ENCODE peak calls at places on chromosomes 11 and 22, in four cellular contexts. S, L, K and V are unnamed samples.

GRCh38 chr11:121449626-121450025 is 2.5 kb upstream of the SORL1 start:
- DNase-seq in S (no peak), L (no peak), K (no peak), V (no peak)

GRCh38 chr11:97332271-97332670 is 942.5 kb downstream of the JRKL start:
- DNase-seq in S (no peak), L (no peak), K (no peak), V (no peak)

GRCh38 chr11:121127809-121128208 is 26.8 kb downstream of the TECTA start:
- DNase-seq in S (no peak), L (no peak), K (no peak), V (no peak)

GRCh38 chr11:67400251-67400941 is 1.3 kb downstream of the PPP1CA start:
- DNase-seq in S (no peak), L (no peak), K (no peak), V (no peak)

GRCh38 chr22:23251445-23252093 is 71.3 kb downstream of the BCR start:
- DNase-seq in S (peak), L (no peak), K (no peak), V (no peak)

GRCh38 chr11:370087-370941 is 1.0 kb downstream of the B4GALNT4 start:
- DNase-seq in S (no peak), L (no peak), K (peak), V (no peak)

GRCh38 chr22:29195118-29195963 is 10.4 kb upstream of the EMID1 start:
- DNase-seq in S (no peak), L (no peak), K (no peak), V (no peak)

GRCh38 chr11:17498475-17498874 is 21.8 kb upstream of the ABCC8 start:
- DNase-seq in S (no peak), L (no peak), K (no peak), V (no peak)

GRCh38 chr22:48336339-48337060 is 1491.2 kb downstream of the BRD1 start:
- DNase-seq in S (no peak), L (no peak), K (no peak), V (no peak)

GRCh38 chr11:3169235-3169951 is 4.3 kb upstream of the OSBPL5 start:
- DNase-seq in S (peak), L (no peak), K (peak), V (no peak)

GRCh38 chr22:47842119-47842518 is 1079.7 kb downstream of the TBC1D22A start:
- DNase-seq in S (no peak), L (no peak), K (no peak), V (no peak)

GRCh38 chr22:30390974-30391691 is 3.9 kb upstream of the RNF215 start:
- DNase-seq in S (peak), L (peak), K (peak), V (peak)

GRCh38 chr11:111939836-111940604 is 2.9 kb downstream of the DIXDC1 start:
- DNase-seq in S (peak), L (peak), K (no peak), V (no peak)

GRCh38 chr11:26951849-26952515 is 41.9 kb upstream of the FIBIN start:
- DNase-seq in S (no peak), L (no peak), K (no peak), V (no peak)

GRCh38 chr11:74257934-74258553 is 53.4 kb downstream of the P4HA3 start:
- DNase-seq in S (peak), L (peak), K (no peak), V (no peak)

GRCh38 chr11:118857385-118857784 is 26.3 kb upstream of the CXCR5 start:
- DNase-seq in S (no peak), L (no peak), K (no peak), V (no peak)

GRCh38 chr11:76700177-76701100 is 29.9 kb upstream of the LRRC32 start:
- DNase-seq in S (peak), L (peak), K (no peak), V (no peak)

GRCh38 chr22:26529345-26529744 is 17.1 kb upstream of the TFIP11 start:
- DNase-seq in S (peak), L (no peak), K (no peak), V (no peak)

GRCh38 chr11:19574916-19575315 is 137.7 kb upstream of the NAV2 start:
- DNase-seq in S (no peak), L (no peak), K (no peak), V (no peak)

GRCh38 chr22:23387827-23388491 is 192.1 kb downstream of the IGLL1 start:
- DNase-seq in S (no peak), L (no peak), K (no peak), V (no peak)

GRCh38 chr11:10725114-10725906 is 25.7 kb upstream of the CTR9 start:
- DNase-seq in S (peak), L (peak), K (no peak), V (no peak)

GRCh38 chr11:113475160-113475761 is at the start of gene DRD2:
- DNase-seq in S (no peak), L (no peak), K (no peak), V (no peak)

GRCh38 chr11:92149996-92150395 is 74.6 kb upstream of the FAT3 start:
- DNase-seq in S (no peak), L (no peak), K (no peak), V (no peak)

GRCh38 chr22:45918455-45919370 is 58.2 kb downstream of the WNT7B start:
- DNase-seq in S (peak), L (peak), K (peak), V (no peak)

GRCh38 chr11:45225277-45225676 is 60.9 kb downstream of the SYT13 start:
- DNase-seq in S (no peak), L (no peak), K (no peak), V (no peak)

DNA sequence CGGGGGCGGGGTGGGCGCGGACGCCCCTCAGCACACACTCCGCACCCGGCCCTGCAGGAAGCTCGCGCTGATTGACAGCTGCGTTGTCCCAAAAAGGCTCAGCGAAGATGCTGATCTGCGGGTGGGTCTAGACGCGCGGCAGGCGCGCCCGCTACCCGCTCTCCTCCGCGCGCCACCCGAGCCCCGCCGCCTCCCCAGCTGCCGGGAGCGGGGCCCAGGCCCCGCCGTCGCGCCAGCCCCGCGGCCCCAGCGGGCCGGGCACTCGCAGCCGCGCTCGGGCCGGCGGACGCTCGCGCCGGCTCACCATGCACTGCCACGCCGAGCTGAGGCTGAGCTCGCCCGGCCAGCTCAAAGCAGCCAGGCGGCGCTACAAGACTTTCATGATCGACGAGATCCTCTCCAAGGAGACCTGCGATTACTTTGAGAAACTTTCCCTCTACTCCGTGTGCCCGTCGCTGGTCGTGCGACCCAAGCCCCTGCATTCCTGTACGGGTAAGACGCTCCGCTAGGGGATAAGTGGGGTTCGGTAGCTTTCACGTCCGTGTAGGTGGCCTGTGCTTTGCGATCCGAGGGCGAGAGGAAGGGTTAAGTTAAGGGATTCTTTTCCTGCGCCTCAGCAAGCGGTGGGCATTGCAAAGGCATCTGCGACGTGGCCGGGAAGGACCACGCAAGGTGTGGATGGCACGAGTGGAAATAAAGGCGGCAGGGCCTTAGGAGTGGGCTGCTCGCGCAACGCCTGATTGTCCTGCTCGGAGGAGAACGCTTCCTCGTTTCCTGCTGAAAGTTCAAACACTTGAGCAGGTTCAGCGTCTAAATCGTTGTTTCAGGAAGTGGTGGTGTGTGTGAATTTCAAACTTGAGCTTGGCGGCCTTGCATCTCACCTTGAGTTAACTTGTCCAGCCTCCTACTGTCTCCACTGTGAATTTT is at the start of gene BARX2:
- DNase-seq in S (peak), L (peak), K (peak), V (no peak)
- TF ChIP-seq CTCF in S (peak), L (peak), K (peak), V (no peak)

GRCh38 chr11:100831929-100832480 is 144.9 kb downstream of the ARHGAP42 start:
- DNase-seq in S (no peak), L (no peak), K (no peak), V (no peak)
- TF ChIP-seq CTCF in S (no peak), L (no peak), K (no peak), V (no peak)

GRCh38 chr11:126460417-126461095 is 105.1 kb downstream of the ST3GAL4 start:
- DNase-seq in S (no peak), L (no peak), K (no peak), V (no peak)
- TF ChIP-seq CTCF in S (no peak), L (no peak), K (no peak), V (no peak)

GRCh38 chr11:126186708-126187481 is 24.6 kb downstream of the RPUSD4 start:
- DNase-seq in S (no peak), L (no peak), K (no peak), V (no peak)
- TF ChIP-seq CTCF in S (no peak), L (peak), K (no peak), V (no peak)

GRCh38 chr11:1643146-1643690 is 13.6 kb downstream of the KRTAP5-5 start:
- DNase-seq in S (no peak), L (no peak), K (no peak), V (no peak)
- TF ChIP-seq CTCF in S (no peak), L (no peak), K (no peak), V (no peak)

DNA sequence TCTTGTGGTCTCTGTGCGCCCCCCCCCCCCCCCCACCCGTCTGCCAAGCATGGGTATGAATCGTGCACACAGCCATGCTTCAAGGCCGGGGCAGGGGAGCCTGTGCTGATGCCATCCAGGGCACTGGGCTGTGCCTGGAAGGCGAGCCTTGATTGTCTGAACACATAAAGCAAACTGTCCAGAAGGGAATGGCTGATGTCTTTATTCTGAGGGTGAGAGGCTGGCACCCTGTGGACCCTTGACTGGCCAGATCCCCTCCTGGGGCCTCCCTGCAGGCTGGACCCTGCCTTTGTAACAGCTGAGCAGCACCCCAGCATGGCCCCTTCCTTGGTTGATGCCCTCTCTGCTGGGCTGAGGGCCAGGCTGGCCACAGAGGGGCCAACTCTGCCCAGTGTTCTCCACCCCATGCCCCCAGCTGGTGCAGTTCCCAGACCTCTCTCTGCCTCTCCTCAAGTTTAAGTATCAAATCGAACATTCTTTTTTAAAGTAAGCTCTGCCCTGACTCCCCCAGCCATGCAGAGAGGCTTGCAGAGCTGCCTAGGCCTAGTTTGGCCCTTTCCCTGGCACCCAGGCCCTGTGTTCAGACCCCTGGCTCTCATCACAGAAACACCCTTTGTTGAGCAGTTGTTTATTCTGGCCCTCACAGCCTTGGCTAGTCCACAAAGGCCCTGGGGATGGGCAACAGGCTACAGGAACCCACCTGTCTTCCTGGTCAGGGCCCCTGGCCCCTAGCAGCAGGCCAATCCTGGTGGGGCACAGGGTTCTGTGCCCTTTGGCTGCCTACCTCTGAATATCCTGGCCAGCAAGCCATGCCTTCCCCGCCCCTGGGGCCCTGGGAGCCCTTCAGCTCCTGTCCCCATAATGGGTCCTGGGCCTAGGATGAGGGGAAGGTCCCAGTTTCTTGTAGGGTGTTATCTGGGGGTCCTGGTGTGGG is 3.9 kb upstream of the RANBP1 start:
- DNase-seq in S (no peak), L (no peak), K (peak), V (no peak)
- TF ChIP-seq CTCF in S (no peak), L (no peak), K (no peak), V (no peak)

DNA sequence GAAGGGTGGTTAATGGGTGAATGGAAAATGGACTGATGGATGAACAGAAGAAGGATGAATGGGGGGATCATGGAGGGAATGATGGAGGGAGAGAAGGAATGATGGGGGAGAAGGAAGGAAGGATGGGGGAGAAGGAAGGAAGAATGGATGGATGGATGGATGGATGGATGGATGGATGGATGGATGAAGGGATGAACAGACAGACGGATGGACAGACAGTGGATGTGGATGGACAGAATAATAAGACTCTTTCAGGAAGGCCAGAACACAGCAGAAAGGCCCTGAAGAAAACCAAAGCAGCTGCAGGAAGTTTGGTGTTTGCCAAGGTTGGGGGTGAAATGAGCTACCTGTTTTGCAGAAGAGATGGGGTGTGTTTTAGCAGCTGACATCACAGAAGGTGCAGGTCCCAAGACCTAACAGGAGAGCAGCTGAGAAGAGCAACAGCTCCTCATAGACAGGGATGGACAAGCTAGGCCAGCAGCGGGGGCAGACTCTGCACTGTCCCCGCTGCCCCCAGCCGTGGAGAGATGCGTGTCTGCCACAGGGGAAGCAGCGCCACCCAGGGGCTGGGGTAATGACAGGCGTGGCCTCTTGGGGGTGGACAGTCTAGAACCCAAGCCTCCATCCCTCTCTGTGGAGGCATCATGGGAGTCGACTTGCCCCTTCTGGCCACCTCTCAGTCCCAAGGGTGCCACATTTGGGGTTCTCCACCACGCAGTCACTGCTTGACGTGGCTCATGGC is 17.9 kb downstream of the C1QTNF6 start:
- DNase-seq in S (no peak), L (no peak), K (peak), V (peak)
- TF ChIP-seq CTCF in S (no peak), L (no peak), K (no peak), V (no peak)